ENCODE peak calls at places on chromosome 20, in eight cellular contexts. N, F, A, X, Z, O, M and T are unnamed samples.

GRCh38 chr20:17661121-17661744 is 20.8 kb downstream of the RRBP1 start:
- DNase-seq in N (no peak), F (no peak), A (no peak), X (no peak), Z (no peak), O (no peak), M (no peak), T (peak; percentile 55)

GRCh38 chr20:47071646-47072185 is 177.1 kb downstream of the EYA2 start:
- DNase-seq in N (no peak), F (no peak), A (no peak), X (no peak), Z (no peak), O (no peak), M (no peak), T (no peak)

GRCh38 chr20:3716195-3716834 is 3.9 kb upstream of the SIGLEC1 start:
- DNase-seq in N (no peak), F (no peak), A (peak; percentile 70), X (peak; percentile 73), Z (peak; percentile 82), O (peak; percentile 46), M (peak; percentile 25), T (peak; percentile 73)

GRCh38 chr20:22442318-22442717 is 142.1 kb downstream of the FOXA2 start:
- DNase-seq in N (no peak), F (no peak), A (no peak), X (no peak), Z (no peak), O (no peak), M (no peak), T (no peak)

GRCh38 chr20:38304845-38305447 is 990 bp downstream of the BPI start:
- DNase-seq in N (no peak), F (peak; percentile 40), A (peak; percentile 49), X (peak; percentile 43), Z (peak; percentile 33), O (peak; percentile 49), M (peak; percentile 10), T (no peak)

GRCh38 chr20:64160118-64160517 is 4.1 kb upstream of the MYT1 start:
- DNase-seq in N (no peak), F (no peak), A (no peak), X (no peak), Z (no peak), O (no peak), M (no peak), T (no peak)

GRCh38 chr20:19888269-19888669 is 128.9 kb upstream of the NAA20 start:
- DNase-seq in N (no peak), F (no peak), A (no peak), X (no peak), Z (no peak), O (no peak), M (no peak), T (peak; percentile 66)

GRCh38 chr20:142290-142689 is at the start of gene DEFB126:
- DNase-seq in N (no peak), F (no peak), A (no peak), X (no peak), Z (no peak), O (no peak), M (no peak), T (no peak)

GRCh38 chr20:63978319-63979220 is 872 bp downstream of the SAMD10 start:
- DNase-seq in N (no peak), F (peak; percentile 89), A (peak; percentile 68), X (no peak), Z (peak; percentile 79), O (peak; percentile 72), M (no peak), T (peak; percentile 85)

GRCh38 chr20:8431538-8432434 is 299.7 kb downstream of the PLCB1 start:
- DNase-seq in N (peak; percentile 18), F (no peak), A (peak; percentile 82), X (no peak), Z (peak; percentile 62), O (no peak), M (no peak), T (peak; percentile 88)

GRCh38 chr20:18057106-18057993 is at the start of gene OVOL2:
- DNase-seq in N (no peak), F (peak; percentile 95), A (no peak), X (peak; percentile 39), Z (peak; percentile 52), O (peak; percentile 16), M (no peak), T (no peak)

GRCh38 chr20:24875078-24875477 is 74.0 kb upstream of the CST7 start:
- DNase-seq in N (no peak), F (no peak), A (no peak), X (no peak), Z (no peak), O (no peak), M (no peak), T (peak; percentile 53)

GRCh38 chr20:8853805-8854338 is 215.0 kb upstream of the PLCB4 start:
- DNase-seq in N (peak; percentile 60), F (no peak), A (no peak), X (peak; percentile 80), Z (peak; percentile 61), O (peak; percentile 39), M (no peak), T (no peak)

GRCh38 chr20:1357921-1358671 is 29.2 kb upstream of the SDCBP2 start:
- DNase-seq in N (no peak), F (no peak), A (no peak), X (no peak), Z (no peak), O (no peak), M (no peak), T (no peak)

GRCh38 chr20:47529840-47530239 is 28.2 kb downstream of the NCOA3 start:
- DNase-seq in N (no peak), F (no peak), A (no peak), X (no peak), Z (no peak), O (no peak), M (no peak), T (no peak)

GRCh38 chr20:2693286-2693995 is 861 bp downstream of the EBF4 start:
- DNase-seq in N (no peak), F (peak; percentile 38), A (peak; percentile 77), X (peak; percentile 35), Z (peak; percentile 90), O (no peak), M (no peak), T (peak; percentile 77)

GRCh38 chr20:64074184-64074789 is 5.0 kb downstream of the RGS19 start:
- DNase-seq in N (no peak), F (no peak), A (no peak), X (no peak), Z (no peak), O (no peak), M (no peak), T (no peak)

GRCh38 chr20:20393207-20393606 is 25.3 kb downstream of the INSM1 start:
- DNase-seq in N (no peak), F (no peak), A (no peak), X (no peak), Z (no peak), O (peak; percentile 16), M (no peak), T (no peak)

GRCh38 chr20:58690851-58691250 is 1.7 kb upstream of the NPEPL1 start:
- DNase-seq in N (peak; percentile 56), F (peak; percentile 24), A (no peak), X (no peak), Z (no peak), O (no peak), M (no peak), T (no peak)

GRCh38 chr20:17612287-17612974 is 42.6 kb downstream of the DSTN start:
- DNase-seq in N (peak; percentile 6), F (no peak), A (no peak), X (peak; percentile 38), Z (peak; percentile 3), O (no peak), M (no peak), T (peak; percentile 91)

GRCh38 chr20:29301624-29302259 is 1955.7 kb upstream of the DEFB115 start:
- DNase-seq in N (no peak), F (no peak), A (peak; percentile 24), X (no peak), Z (no peak), O (no peak), M (no peak), T (peak; percentile 63)

GRCh38 chr20:17568972-17569471 is 853 bp upstream of the DSTN start:
- DNase-seq in N (peak; percentile 77), F (peak; percentile 87), A (peak; percentile 90), X (peak; percentile 98), Z (peak; percentile 81), O (peak; percentile 47), M (peak; percentile 41), T (peak; percentile 98)

DNA sequence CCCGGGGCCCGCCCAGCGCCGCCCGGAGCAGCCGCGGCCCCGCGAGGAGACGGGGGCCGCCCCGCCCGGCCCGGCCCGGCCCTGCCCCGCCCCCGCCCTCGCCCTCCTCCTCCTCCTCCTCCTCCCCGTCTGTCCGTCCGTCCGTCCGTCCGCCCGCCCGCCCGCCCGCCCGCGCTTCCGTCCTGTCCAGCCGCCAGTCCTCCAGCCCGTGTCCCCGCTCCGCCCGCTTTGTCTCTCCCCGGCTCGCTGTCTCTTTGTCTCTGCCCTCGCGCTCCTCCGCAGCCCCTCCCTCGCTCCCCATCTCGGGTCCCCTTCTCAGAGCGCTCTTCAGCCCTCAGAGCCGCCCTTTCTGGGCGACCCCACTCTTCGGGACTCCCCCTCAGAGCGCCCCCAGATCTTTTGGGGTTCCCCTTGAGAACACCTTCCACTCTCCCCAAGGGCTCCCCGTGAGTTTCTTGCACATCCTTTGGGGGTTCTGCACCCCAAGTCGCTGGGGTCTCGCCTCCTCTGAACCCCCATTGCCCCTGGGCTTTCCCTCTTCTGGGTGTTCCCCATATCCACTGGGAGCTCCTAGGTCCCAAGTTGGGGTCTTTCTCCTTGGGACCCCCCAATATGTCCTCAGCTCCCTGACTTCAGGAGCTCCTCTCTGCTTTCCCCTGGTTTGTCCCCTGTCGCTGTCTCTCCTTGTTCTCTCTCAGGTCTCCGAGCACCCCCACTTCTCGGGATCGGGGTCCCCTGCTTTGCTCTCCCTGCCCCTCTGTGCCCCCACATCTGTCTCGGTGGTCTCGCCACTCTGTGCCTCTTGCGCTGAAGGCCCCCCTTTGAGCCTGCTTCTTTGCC is 79.5 kb upstream of the MYL9 start:
- DNase-seq in N (peak; percentile 43), F (peak; percentile 43), A (peak; percentile 79), X (peak; percentile 48), Z (peak; percentile 78), O (peak; percentile 76), M (no peak), T (peak; percentile 85)
- TF ChIP-seq EP300 in N (no peak), F (no peak), A (no peak), X (no peak), Z (no peak), O (no peak), M (no peak), T (no peak)

GRCh38 chr20:36478137-36478905 is 63.0 kb upstream of the MYL9 start:
- DNase-seq in N (no peak), F (no peak), A (no peak), X (no peak), Z (no peak), O (no peak), M (no peak), T (no peak)
- TF ChIP-seq EP300 in N (no peak), F (no peak), A (no peak), X (no peak), Z (no peak), O (no peak), M (no peak), T (no peak)

GRCh38 chr20:32792316-32792715 is 27.4 kb upstream of the MAPRE1 start:
- DNase-seq in N (no peak), F (no peak), A (no peak), X (no peak), Z (no peak), O (peak; percentile 35), M (no peak), T (no peak)
- TF ChIP-seq EP300 in N (no peak), F (no peak), A (no peak), X (no peak), Z (no peak), O (no peak), M (no peak), T (no peak)

GRCh38 chr20:62587757-62588402 is 54.4 kb upstream of the SLCO4A1 start:
- DNase-seq in N (no peak), F (no peak), A (no peak), X (no peak), Z (no peak), O (peak; percentile 70), M (no peak), T (no peak)
- TF ChIP-seq EP300 in N (no peak), F (no peak), A (no peak), X (no peak), Z (no peak), O (no peak), M (no peak), T (no peak)